ENCODE peak calls at places on chromosomes 5 and 9, in five cellular contexts. D, T, I, H and C are unnamed samples.

GRCh38 chr9:4662989-4663792 is 1.1 kb downstream of the PLPP6 start:
- DNase-seq in D (peak), T (no peak), I (no peak), H (no peak), C (no peak)

GRCh38 chr5:82165740-82166530 is 112.2 kb downstream of the RPS23 start:
- DNase-seq in D (peak), T (peak), I (peak), H (no peak), C (peak)

GRCh38 chr5:45696206-45696836 is at the start of gene HCN1:
- DNase-seq in D (peak), T (peak), I (peak), H (no peak), C (peak)

GRCh38 chr5:153496835-153497234 is 6.4 kb downstream of the GRIA1 start:
- DNase-seq in D (peak), T (no peak), I (no peak), H (no peak), C (no peak)

GRCh38 chr5:122121782-122122465 is 7.4 kb upstream of the ZNF474 start:
- DNase-seq in D (no peak), T (no peak), I (no peak), H (no peak), C (no peak)

GRCh38 chr5:126023894-126024575 is 399.2 kb upstream of the GRAMD2B start:
- DNase-seq in D (no peak), T (no peak), I (no peak), H (no peak), C (no peak)

GRCh38 chr5:14112998-14113652 is 30.0 kb upstream of the TRIO start:
- DNase-seq in D (no peak), T (no peak), I (no peak), H (no peak), C (no peak)

GRCh38 chr5:141843156-141843927 is 34.9 kb downstream of the PCDH1 start:
- DNase-seq in D (peak), T (peak), I (no peak), H (no peak), C (no peak)

GRCh38 chr9:131747352-131747751 is 7.5 kb upstream of the RAPGEF1 start:
- DNase-seq in D (peak), T (no peak), I (no peak), H (no peak), C (no peak)

GRCh38 chr5:160469156-160470144 is 47.8 kb downstream of the PTTG1 start:
- DNase-seq in D (no peak), T (no peak), I (no peak), H (no peak), C (no peak)

GRCh38 chr5:177510567-177511053 is 984 bp upstream of the DOK3 start:
- DNase-seq in D (no peak), T (no peak), I (no peak), H (no peak), C (no peak)

GRCh38 chr5:125199968-125200841 is 453.8 kb upstream of the ZNF608 start:
- DNase-seq in D (peak), T (peak), I (no peak), H (no peak), C (no peak)

GRCh38 chr5:55445817-55446216 is 88.9 kb downstream of the PLPP1 start:
- DNase-seq in D (no peak), T (no peak), I (no peak), H (no peak), C (no peak)

GRCh38 chr5:150428106-150428876 is 15.6 kb upstream of the CD74 start:
- DNase-seq in D (no peak), T (peak), I (peak), H (no peak), C (peak)

GRCh38 chr5:157241483-157241882 is 24.4 kb upstream of the CYFIP2 start:
- DNase-seq in D (no peak), T (no peak), I (no peak), H (no peak), C (no peak)

GRCh38 chr5:4387295-4387694 is 752.8 kb upstream of the ADAMTS16 start:
- DNase-seq in D (no peak), T (no peak), I (peak), H (no peak), C (no peak)

GRCh38 chr5:155416765-155417164 is 403.2 kb downstream of the KIF4B start:
- DNase-seq in D (no peak), T (no peak), I (no peak), H (no peak), C (no peak)

GRCh38 chr5:147751-148150 is 43.5 kb upstream of the LRRC14B start:
- DNase-seq in D (no peak), T (no peak), I (no peak), H (no peak), C (no peak)
- TF ChIP-seq POLR2AphosphoS5 in D (no peak), T (no peak), I (no peak), H (no peak), C (no peak)

GRCh38 chr9:13140843-13141592 is 138.5 kb downstream of the MPDZ start:
- DNase-seq in D (no peak), T (no peak), I (no peak), H (no peak), C (no peak)
- TF ChIP-seq POLR2AphosphoS5 in D (no peak), T (no peak), I (no peak), H (no peak), C (no peak)

GRCh38 chr5:75054110-75054930 is 2.0 kb upstream of the GCNT4 start:
- DNase-seq in D (peak), T (peak), I (no peak), H (no peak), C (peak)
- TF ChIP-seq POLR2AphosphoS5 in D (no peak), T (no peak), I (no peak), H (no peak), C (no peak)

GRCh38 chr9:91603940-91604339 is 180.3 kb upstream of the NFIL3 start:
- DNase-seq in D (no peak), T (no peak), I (no peak), H (no peak), C (no peak)
- TF ChIP-seq POLR2AphosphoS5 in D (no peak), T (no peak), I (no peak), H (no peak), C (no peak)

GRCh38 chr9:69379250-69379982 is 54.4 kb downstream of the ENTREP1 start:
- DNase-seq in D (no peak), T (no peak), I (no peak), H (no peak), C (no peak)
- TF ChIP-seq POLR2AphosphoS5 in D (no peak), T (no peak), I (no peak), H (no peak), C (no peak)

GRCh38 chr9:112184946-112185345 is 9.8 kb upstream of the SUSD1 start:
- DNase-seq in D (no peak), T (no peak), I (no peak), H (no peak), C (no peak)

GRCh38 chr9:112179816-112180215 is 4.7 kb upstream of the SUSD1 start:
- DNase-seq in D (no peak), T (no peak), I (no peak), H (no peak), C (no peak)

GRCh38 chr9:112184211-112184610 is 9.1 kb upstream of the SUSD1 start:
- DNase-seq in D (no peak), T (no peak), I (no peak), H (no peak), C (no peak)

GRCh38 chr9:112176410-112177010 is 1.4 kb upstream of the SUSD1 start:
- DNase-seq in D (no peak), T (no peak), I (no peak), H (no peak), C (no peak)

DNA sequence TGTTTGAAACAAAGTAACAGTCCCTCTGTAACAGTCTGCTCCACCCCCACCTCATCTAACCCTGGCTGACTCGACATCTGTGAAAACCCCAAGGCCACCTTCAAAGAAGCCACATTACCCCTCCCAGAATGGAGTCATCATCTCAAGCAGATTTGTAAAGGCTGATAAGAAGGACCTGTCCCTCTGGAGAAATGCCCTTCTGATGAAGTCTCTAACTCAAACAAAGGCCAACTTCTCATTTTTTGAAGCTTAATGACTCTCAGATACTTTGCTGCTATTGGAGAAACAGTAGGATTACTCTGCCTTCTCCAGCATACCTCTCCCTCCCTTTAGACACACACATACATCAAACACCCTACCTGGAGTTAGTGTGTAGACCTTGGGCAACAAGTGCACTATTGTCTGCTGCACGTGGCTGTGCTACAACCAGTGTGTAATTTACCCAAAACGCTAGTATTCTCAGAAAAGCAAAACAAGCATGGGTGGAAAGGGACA is 5.3 kb upstream of the SUSD1 start:
- DNase-seq in D (no peak), T (no peak), I (no peak), H (no peak), C (no peak)
- TF ChIP-seq POLR2AphosphoS5 in D (no peak), T (no peak), I (no peak), H (no peak), C (no peak)

GRCh38 chr9:136545966-136546696 is at the start of gene NOTCH1:
- DNase-seq in D (peak), T (peak), I (peak), H (peak), C (peak)
- TF ChIP-seq POLR2AphosphoS5 in D (peak), T (peak), I (peak), H (peak), C (peak)